ENCODE peak calls at places on chromosomes 5 and 9, in six cellular contexts. Z is uterus, L is H7, I is H4, A is AG08395, X is epithelial cell of esophagus. B is an unnamed sample.

GRCh38 chr5:178206166-178207101 is 2.1 kb downstream of the HNRNPAB start:
- DNase-seq in Z (no peak), L (peak), X (no peak), A (no peak), I (no peak), B (no peak)

GRCh38 chr5:55934117-55934613 is 60.6 kb downstream of the IL6ST start:
- DNase-seq in I (peak), A (no peak), L (peak), Z (no peak), X (peak), B (peak)

GRCh38 chr9:88090151-88090581 is 48.1 kb downstream of the SPATA31C2 start:
- DNase-seq in L (no peak), X (no peak), I (no peak), Z (peak), A (no peak), B (no peak)

GRCh38 chr9:131839281-131840084 is 99.6 kb upstream of the RAPGEF1 start:
- DNase-seq in X (peak), I (peak), L (peak), Z (no peak), A (peak), B (peak)

GRCh38 chr5:14250094-14250777 is 107.1 kb downstream of the TRIO start:
- DNase-seq in L (peak), Z (peak), X (peak), A (peak), I (peak), B (peak)

GRCh38 chr9:81826541-81826906 is 101.7 kb upstream of the SPATA31D4 start:
- DNase-seq in A (peak), Z (no peak), L (no peak), I (no peak), X (no peak), B (no peak)

GRCh38 chr9:20024159-20024571 is 235.3 kb upstream of the SLC24A2 start:
- DNase-seq in Z (no peak), I (peak), L (no peak), X (no peak), A (no peak), B (no peak)

GRCh38 chr9:96321515-96321914 is 19.5 kb upstream of the HSD17B3 start:
- DNase-seq in X (no peak), I (no peak), A (no peak), Z (no peak), L (peak), B (no peak)

GRCh38 chr9:133199648-133200321 is 9.3 kb downstream of the OBP2B start:
- DNase-seq in A (no peak), X (no peak), L (peak), Z (peak), I (no peak), B (peak)

GRCh38 chr5:131382407-131383395 is 118.8 kb downstream of the CDC42SE2 start:
- DNase-seq in I (peak), L (peak), X (peak), A (peak), Z (no peak), B (peak)

GRCh38 chr5:2266668-2267240 is 384.0 kb upstream of the IRX4 start:
- DNase-seq in X (no peak), I (no peak), A (no peak), L (no peak), Z (no peak), B (peak)

GRCh38 chr9:131480258-131480657 is 22.5 kb upstream of the POMT1 start:
- DNase-seq in Z (no peak), A (no peak), X (peak), L (no peak), I (no peak), B (no peak)

GRCh38 chr9:72925126-72925810 is 27.6 kb downstream of the ALDH1A1 start:
- DNase-seq in A (no peak), L (no peak), I (no peak), X (peak), Z (no peak), B (no peak)